ENCODE peak calls at places on chromosomes 4 and X, in nine cellular contexts. One of them, this sample, is unnamed.

GRCh38 chr4:188811116-188811515 is 671.9 kb downstream of the TRIML1 start:
- DNase-seq in right atrium auricular region: no peak
- DNase-seq in SIG-M5: no peak
- DNase-seq in Kasumi-1: no peak
- DNase-seq in astrocyte of the hippocampus: no peak
- DNase-seq in ELR: no peak
- DNase-seq in NCI-H2081: no peak
- DNase-seq in Right ventricle myocardium inferior: no peak
- DNase-seq in brain microvascular endothelial cell: no peak
- DNase-seq in this sample: no peak

GRCh38 chr4:146398404-146398803 is 123.3 kb downstream of the SLC10A7 start:
- DNase-seq in astrocyte of the hippocampus: no peak
- DNase-seq in Kasumi-1: no peak
- DNase-seq in ELR: no peak
- DNase-seq in SIG-M5: no peak
- DNase-seq in brain microvascular endothelial cell: no peak
- DNase-seq in Right ventricle myocardium inferior: no peak
- DNase-seq in right atrium auricular region: no peak
- DNase-seq in NCI-H2081: no peak
- DNase-seq in this sample: no peak

GRCh38 chrX:108292053-108292452 is 146.2 kb downstream of the COL4A6 start:
- DNase-seq in NCI-H2081: peak
- DNase-seq in Right ventricle myocardium inferior: no peak
- DNase-seq in Kasumi-1: no peak
- DNase-seq in SIG-M5: no peak
- DNase-seq in ELR: no peak
- DNase-seq in astrocyte of the hippocampus: no peak
- DNase-seq in right atrium auricular region: no peak
- DNase-seq in brain microvascular endothelial cell: no peak
- DNase-seq in this sample: no peak

GRCh38 chr4:170589597-170590191 is 499.9 kb upstream of the AADAT start:
- DNase-seq in Right ventricle myocardium inferior: no peak
- DNase-seq in brain microvascular endothelial cell: peak
- DNase-seq in SIG-M5: no peak
- DNase-seq in astrocyte of the hippocampus: peak
- DNase-seq in ELR: peak
- DNase-seq in right atrium auricular region: no peak
- DNase-seq in Kasumi-1: peak
- DNase-seq in NCI-H2081: peak
- DNase-seq in this sample: no peak

GRCh38 chr4:180664766-180665368 is 1578.3 kb upstream of the TENM3 start:
- DNase-seq in right atrium auricular region: peak
- DNase-seq in NCI-H2081: peak
- DNase-seq in brain microvascular endothelial cell: peak
- DNase-seq in SIG-M5: no peak
- DNase-seq in astrocyte of the hippocampus: peak
- DNase-seq in Kasumi-1: peak
- DNase-seq in ELR: peak
- DNase-seq in Right ventricle myocardium inferior: no peak
- DNase-seq in this sample: peak

GRCh38 chr4:22532117-22532516 is 16.3 kb upstream of the ADGRA3 start:
- DNase-seq in brain microvascular endothelial cell: no peak
- DNase-seq in Kasumi-1: no peak
- DNase-seq in astrocyte of the hippocampus: no peak
- DNase-seq in ELR: no peak
- DNase-seq in NCI-H2081: no peak
- DNase-seq in right atrium auricular region: no peak
- DNase-seq in Right ventricle myocardium inferior: no peak
- DNase-seq in SIG-M5: no peak
- DNase-seq in this sample: no peak

GRCh38 chr4:2812600-2812932 is 19.7 kb downstream of the SH3BP2 start:
- DNase-seq in SIG-M5: no peak
- DNase-seq in astrocyte of the hippocampus: no peak
- DNase-seq in right atrium auricular region: no peak
- DNase-seq in Kasumi-1: no peak
- DNase-seq in Right ventricle myocardium inferior: no peak
- DNase-seq in brain microvascular endothelial cell: no peak
- DNase-seq in ELR: peak
- DNase-seq in NCI-H2081: peak
- DNase-seq in this sample: no peak

GRCh38 chr4:187444061-187444460 is 551.5 kb upstream of the ZFP42 start:
- DNase-seq in astrocyte of the hippocampus: peak
- DNase-seq in Right ventricle myocardium inferior: no peak
- DNase-seq in ELR: peak
- DNase-seq in right atrium auricular region: no peak
- DNase-seq in Kasumi-1: no peak
- DNase-seq in SIG-M5: no peak
- DNase-seq in brain microvascular endothelial cell: peak
- DNase-seq in NCI-H2081: no peak
- DNase-seq in this sample: no peak

GRCh38 chrX:71996826-71997225 is 86.2 kb downstream of the NHSL2 start:
- DNase-seq in ELR: no peak
- DNase-seq in Kasumi-1: no peak
- DNase-seq in NCI-H2081: no peak
- DNase-seq in brain microvascular endothelial cell: no peak
- DNase-seq in Right ventricle myocardium inferior: no peak
- DNase-seq in astrocyte of the hippocampus: no peak
- DNase-seq in right atrium auricular region: peak
- DNase-seq in SIG-M5: no peak
- DNase-seq in this sample: no peak

GRCh38 chrX:132638313-132638712 is 149.5 kb upstream of the MBNL3 start:
- DNase-seq in Right ventricle myocardium inferior: no peak
- DNase-seq in right atrium auricular region: no peak
- DNase-seq in astrocyte of the hippocampus: peak
- DNase-seq in NCI-H2081: no peak
- DNase-seq in brain microvascular endothelial cell: no peak
- DNase-seq in ELR: no peak
- DNase-seq in SIG-M5: no peak
- DNase-seq in Kasumi-1: no peak
- DNase-seq in this sample: no peak

GRCh38 chr4:150010525-150011126 is 67.6 kb upstream of the DCLK2 start:
- DNase-seq in astrocyte of the hippocampus: peak
- DNase-seq in right atrium auricular region: no peak
- DNase-seq in NCI-H2081: peak
- DNase-seq in Right ventricle myocardium inferior: no peak
- DNase-seq in brain microvascular endothelial cell: peak
- DNase-seq in ELR: peak
- DNase-seq in SIG-M5: no peak
- DNase-seq in Kasumi-1: peak
- DNase-seq in this sample: no peak

GRCh38 chr4:2794707-2795557 is 2.0 kb downstream of the SH3BP2 start:
- DNase-seq in astrocyte of the hippocampus: peak
- DNase-seq in brain microvascular endothelial cell: peak
- DNase-seq in SIG-M5: no peak
- DNase-seq in Kasumi-1: no peak
- DNase-seq in right atrium auricular region: no peak
- DNase-seq in NCI-H2081: no peak
- DNase-seq in ELR: peak
- DNase-seq in Right ventricle myocardium inferior: peak
- DNase-seq in this sample: no peak

GRCh38 chr4:176646311-176646710 is 146.4 kb downstream of the VEGFC start:
- DNase-seq in astrocyte of the hippocampus: no peak
- DNase-seq in SIG-M5: no peak
- DNase-seq in Kasumi-1: no peak
- DNase-seq in right atrium auricular region: no peak
- DNase-seq in NCI-H2081: no peak
- DNase-seq in ELR: no peak
- DNase-seq in brain microvascular endothelial cell: no peak
- DNase-seq in Right ventricle myocardium inferior: no peak
- DNase-seq in this sample: no peak

GRCh38 chrX:40663078-40663740 is 15.8 kb upstream of the CXorf38 start:
- DNase-seq in ELR: no peak
- DNase-seq in Right ventricle myocardium inferior: no peak
- DNase-seq in brain microvascular endothelial cell: no peak
- DNase-seq in right atrium auricular region: no peak
- DNase-seq in Kasumi-1: no peak
- DNase-seq in SIG-M5: no peak
- DNase-seq in NCI-H2081: no peak
- DNase-seq in astrocyte of the hippocampus: no peak
- DNase-seq in this sample: no peak

GRCh38 chr4:12651876-12652275 is 832.3 kb downstream of the RAB28 start:
- DNase-seq in Right ventricle myocardium inferior: no peak
- DNase-seq in NCI-H2081: no peak
- DNase-seq in right atrium auricular region: no peak
- DNase-seq in SIG-M5: no peak
- DNase-seq in Kasumi-1: no peak
- DNase-seq in brain microvascular endothelial cell: no peak
- DNase-seq in astrocyte of the hippocampus: no peak
- DNase-seq in ELR: no peak
- DNase-seq in this sample: no peak

GRCh38 chr4:147085796-147086195 is 140.1 kb upstream of the TTC29 start:
- DNase-seq in astrocyte of the hippocampus: no peak
- DNase-seq in Right ventricle myocardium inferior: no peak
- DNase-seq in NCI-H2081: no peak
- DNase-seq in SIG-M5: no peak
- DNase-seq in Kasumi-1: no peak
- DNase-seq in brain microvascular endothelial cell: no peak
- DNase-seq in right atrium auricular region: no peak
- DNase-seq in ELR: no peak
- DNase-seq in this sample: no peak

GRCh38 chr4:89657931-89658700 is 178.8 kb downstream of the SNCA start:
- DNase-seq in NCI-H2081: peak
- DNase-seq in Kasumi-1: peak
- DNase-seq in SIG-M5: no peak
- DNase-seq in brain microvascular endothelial cell: peak
- DNase-seq in ELR: peak
- DNase-seq in Right ventricle myocardium inferior: no peak
- DNase-seq in astrocyte of the hippocampus: peak
- DNase-seq in right atrium auricular region: no peak
- DNase-seq in this sample: peak

GRCh38 chr4:105714071-105714521 is 5.5 kb downstream of the GSTCD start:
- DNase-seq in NCI-H2081: no peak
- DNase-seq in brain microvascular endothelial cell: peak
- DNase-seq in Kasumi-1: peak
- DNase-seq in astrocyte of the hippocampus: peak
- DNase-seq in ELR: peak
- DNase-seq in SIG-M5: peak
- DNase-seq in Right ventricle myocardium inferior: no peak
- DNase-seq in right atrium auricular region: no peak
- DNase-seq in this sample: no peak

GRCh38 chrX:149819371-149819770 is 37.6 kb downstream of the MAGEA9 start:
- DNase-seq in astrocyte of the hippocampus: no peak
- DNase-seq in SIG-M5: no peak
- DNase-seq in Kasumi-1: no peak
- DNase-seq in right atrium auricular region: no peak
- DNase-seq in Right ventricle myocardium inferior: no peak
- DNase-seq in brain microvascular endothelial cell: no peak
- DNase-seq in ELR: no peak
- DNase-seq in NCI-H2081: no peak
- DNase-seq in this sample: no peak

GRCh38 chr4:87213425-87213824 is 7.0 kb downstream of the KLHL8 start:
- DNase-seq in brain microvascular endothelial cell: no peak
- DNase-seq in NCI-H2081: no peak
- DNase-seq in SIG-M5: no peak
- DNase-seq in right atrium auricular region: no peak
- DNase-seq in Right ventricle myocardium inferior: no peak
- DNase-seq in Kasumi-1: no peak
- DNase-seq in ELR: no peak
- DNase-seq in astrocyte of the hippocampus: peak
- DNase-seq in this sample: no peak

GRCh38 chr4:73308286-73308685 is 49.7 kb upstream of the ANKRD17 start:
- DNase-seq in astrocyte of the hippocampus: peak
- DNase-seq in ELR: peak
- DNase-seq in Kasumi-1: peak
- DNase-seq in NCI-H2081: peak
- DNase-seq in right atrium auricular region: no peak
- DNase-seq in brain microvascular endothelial cell: peak
- DNase-seq in SIG-M5: peak
- DNase-seq in Right ventricle myocardium inferior: no peak
- DNase-seq in this sample: peak

GRCh38 chr4:11483076-11483475 is 54.4 kb upstream of the HS3ST1 start:
- DNase-seq in Kasumi-1: peak
- DNase-seq in astrocyte of the hippocampus: peak
- DNase-seq in ELR: no peak
- DNase-seq in brain microvascular endothelial cell: peak
- DNase-seq in SIG-M5: no peak
- DNase-seq in NCI-H2081: no peak
- DNase-seq in right atrium auricular region: no peak
- DNase-seq in Right ventricle myocardium inferior: no peak
- DNase-seq in this sample: no peak

GRCh38 chr4:159071969-159072765 is 30.7 kb upstream of the RAPGEF2 start:
- DNase-seq in brain microvascular endothelial cell: peak
- DNase-seq in SIG-M5: no peak
- DNase-seq in right atrium auricular region: no peak
- DNase-seq in NCI-H2081: no peak
- DNase-seq in astrocyte of the hippocampus: peak
- DNase-seq in Kasumi-1: no peak
- DNase-seq in ELR: no peak
- DNase-seq in Right ventricle myocardium inferior: no peak
- DNase-seq in this sample: no peak

GRCh38 chr4:153523171-153523757 is 57.1 kb downstream of the TMEM131L start:
- DNase-seq in brain microvascular endothelial cell: no peak
- DNase-seq in astrocyte of the hippocampus: peak
- DNase-seq in right atrium auricular region: no peak
- DNase-seq in Right ventricle myocardium inferior: no peak
- DNase-seq in ELR: no peak
- DNase-seq in SIG-M5: no peak
- DNase-seq in Kasumi-1: no peak
- DNase-seq in NCI-H2081: no peak
- DNase-seq in this sample: no peak

GRCh38 chr4:118173956-118174355 is 139.7 kb downstream of the NDST3 start:
- DNase-seq in NCI-H2081: no peak
- DNase-seq in brain microvascular endothelial cell: peak
- DNase-seq in Kasumi-1: peak
- DNase-seq in right atrium auricular region: no peak
- DNase-seq in SIG-M5: no peak
- DNase-seq in Right ventricle myocardium inferior: no peak
- DNase-seq in astrocyte of the hippocampus: peak
- DNase-seq in ELR: peak
- DNase-seq in this sample: peak

GRCh38 chr4:96092151-96092705 is 252.3 kb downstream of the PDHA2 start:
- DNase-seq in brain microvascular endothelial cell: no peak
- DNase-seq in astrocyte of the hippocampus: no peak
- DNase-seq in SIG-M5: no peak
- DNase-seq in right atrium auricular region: no peak
- DNase-seq in Kasumi-1: no peak
- DNase-seq in NCI-H2081: no peak
- DNase-seq in ELR: no peak
- DNase-seq in Right ventricle myocardium inferior: no peak
- DNase-seq in this sample: no peak

GRCh38 chr4:177945235-177945634 is 503.0 kb upstream of the AGA start:
- DNase-seq in astrocyte of the hippocampus: no peak
- DNase-seq in ELR: no peak
- DNase-seq in right atrium auricular region: no peak
- DNase-seq in NCI-H2081: no peak
- DNase-seq in Kasumi-1: no peak
- DNase-seq in brain microvascular endothelial cell: no peak
- DNase-seq in SIG-M5: no peak
- DNase-seq in Right ventricle myocardium inferior: no peak
- DNase-seq in this sample: no peak

GRCh38 chr4:17535906-17536305 is 20.9 kb downstream of the CLRN2 start:
- DNase-seq in ELR: no peak
- DNase-seq in NCI-H2081: no peak
- DNase-seq in astrocyte of the hippocampus: no peak
- DNase-seq in Right ventricle myocardium inferior: no peak
- DNase-seq in Kasumi-1: no peak
- DNase-seq in SIG-M5: no peak
- DNase-seq in right atrium auricular region: no peak
- DNase-seq in brain microvascular endothelial cell: no peak
- DNase-seq in this sample: no peak

GRCh38 chr4:48546336-48546735 is 56.3 kb downstream of the ZAR1 start:
- DNase-seq in astrocyte of the hippocampus: peak
- DNase-seq in NCI-H2081: peak
- DNase-seq in brain microvascular endothelial cell: peak
- DNase-seq in right atrium auricular region: no peak
- DNase-seq in Right ventricle myocardium inferior: no peak
- DNase-seq in ELR: peak
- DNase-seq in Kasumi-1: peak
- DNase-seq in SIG-M5: no peak
- DNase-seq in this sample: no peak

GRCh38 chrX:70454441-70455365 is 10.1 kb downstream of the DLG3 start:
- DNase-seq in brain microvascular endothelial cell: peak
- DNase-seq in right atrium auricular region: peak
- DNase-seq in NCI-H2081: peak
- DNase-seq in astrocyte of the hippocampus: peak
- DNase-seq in Kasumi-1: peak
- DNase-seq in ELR: peak
- DNase-seq in SIG-M5: no peak
- DNase-seq in Right ventricle myocardium inferior: peak
- DNase-seq in this sample: no peak

GRCh38 chrX:101062171-101062570 is 10.3 kb upstream of the TRMT2B start:
- DNase-seq in NCI-H2081: no peak
- DNase-seq in astrocyte of the hippocampus: peak
- DNase-seq in brain microvascular endothelial cell: no peak
- DNase-seq in SIG-M5: no peak
- DNase-seq in right atrium auricular region: no peak
- DNase-seq in Kasumi-1: no peak
- DNase-seq in ELR: no peak
- DNase-seq in Right ventricle myocardium inferior: no peak
- DNase-seq in this sample: peak